ENCODE peak calls at places on chromosomes 6 and 20, in six cellular contexts. G, W, H, M, O and D are unnamed samples.

GRCh38 chr6:116280161-116280959 is 630 bp upstream of the TSPYL1 start:
- DNase-seq in G (no peak), W (peak), H (peak), M (no peak), O (no peak), D (peak)

GRCh38 chr6:162538643-162539064 is 188.9 kb downstream of the PRKN start:
- DNase-seq in G (no peak), W (no peak), H (no peak), M (no peak), O (no peak), D (no peak)

GRCh38 chr6:149508485-149508884 is 23.7 kb upstream of the ZC3H12D start:
- DNase-seq in G (no peak), W (no peak), H (no peak), M (no peak), O (no peak), D (peak)

GRCh38 chr20:62280303-62280702 is 22.5 kb upstream of the ADRM1 start:
- DNase-seq in G (no peak), W (no peak), H (no peak), M (no peak), O (no peak), D (no peak)

GRCh38 chr6:20644667-20645370 is 110.6 kb downstream of the CDKAL1 start:
- DNase-seq in G (no peak), W (peak), H (no peak), M (no peak), O (no peak), D (no peak)

GRCh38 chr6:26056583-26057350 is 30.5 kb upstream of the HFE start:
- DNase-seq in G (no peak), W (peak), H (no peak), M (no peak), O (no peak), D (peak)

GRCh38 chr6:8707956-8708772 is 272.8 kb upstream of the SLC35B3 start:
- DNase-seq in G (peak), W (no peak), H (peak), M (no peak), O (peak), D (peak)

GRCh38 chr20:57795347-57795697 is 85.5 kb upstream of the PMEPA1 start:
- DNase-seq in G (no peak), W (peak), H (no peak), M (no peak), O (no peak), D (no peak)

GRCh38 chr20:22630698-22631097 is 46.3 kb upstream of the FOXA2 start:
- DNase-seq in G (no peak), W (no peak), H (no peak), M (no peak), O (no peak), D (no peak)

GRCh38 chr20:62523473-62524203 is 47.8 kb upstream of the GATA5 start:
- DNase-seq in G (no peak), W (no peak), H (no peak), M (peak), O (no peak), D (peak)

GRCh38 chr6:149129401-149130077 is 188.0 kb upstream of the TAB2 start:
- DNase-seq in G (no peak), W (peak), H (peak), M (no peak), O (no peak), D (no peak)

GRCh38 chr6:163226181-163226835 is 188.2 kb upstream of the QKI start:
- DNase-seq in G (no peak), W (no peak), H (no peak), M (no peak), O (no peak), D (peak)

GRCh38 chr20:13059398-13060136 is 50.8 kb downstream of the SPTLC3 start:
- DNase-seq in G (no peak), W (no peak), H (no peak), M (peak), O (no peak), D (no peak)

GRCh38 chr6:98037571-98037970 is 754.6 kb upstream of the MMS22L start:
- DNase-seq in G (no peak), W (no peak), H (no peak), M (no peak), O (no peak), D (peak)

GRCh38 chr6:98039876-98040605 is 757.0 kb upstream of the MMS22L start:
- DNase-seq in G (no peak), W (peak), H (no peak), M (peak), O (no peak), D (peak)

GRCh38 chr6:98041072-98041471 is 758.1 kb upstream of the MMS22L start:
- DNase-seq in G (no peak), W (no peak), H (no peak), M (no peak), O (no peak), D (peak)

GRCh38 chr6:98041921-98042320 is 758.9 kb upstream of the MMS22L start:
- DNase-seq in G (no peak), W (no peak), H (no peak), M (no peak), O (no peak), D (peak)

DNA sequence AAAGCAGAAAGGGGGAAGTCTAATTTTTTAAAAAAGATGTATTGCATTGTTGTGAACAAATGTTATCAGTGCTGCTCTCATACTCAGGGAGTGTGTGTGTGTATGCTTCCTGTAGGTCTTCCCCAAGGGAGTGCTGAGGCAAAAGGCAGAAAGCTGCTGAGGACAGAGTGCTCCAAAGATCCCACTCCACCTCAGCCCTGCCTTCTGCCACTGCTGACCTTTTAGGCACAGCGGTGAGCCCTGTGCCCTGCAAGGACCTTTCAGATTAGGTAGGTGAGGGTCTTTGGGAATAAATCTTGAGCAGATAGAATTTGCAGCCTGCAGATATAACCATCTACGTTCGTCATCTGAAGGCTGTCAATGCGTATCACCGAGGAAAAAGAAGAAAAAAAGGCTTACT is 756.4 kb upstream of the MMS22L start:
- DNase-seq in G (no peak), W (no peak), H (no peak), M (peak), O (no peak), D (peak)
- H3K9ac ChIP-seq in G (no peak), W (no peak), H (no peak), M (peak), O (peak), D (peak)

DNA sequence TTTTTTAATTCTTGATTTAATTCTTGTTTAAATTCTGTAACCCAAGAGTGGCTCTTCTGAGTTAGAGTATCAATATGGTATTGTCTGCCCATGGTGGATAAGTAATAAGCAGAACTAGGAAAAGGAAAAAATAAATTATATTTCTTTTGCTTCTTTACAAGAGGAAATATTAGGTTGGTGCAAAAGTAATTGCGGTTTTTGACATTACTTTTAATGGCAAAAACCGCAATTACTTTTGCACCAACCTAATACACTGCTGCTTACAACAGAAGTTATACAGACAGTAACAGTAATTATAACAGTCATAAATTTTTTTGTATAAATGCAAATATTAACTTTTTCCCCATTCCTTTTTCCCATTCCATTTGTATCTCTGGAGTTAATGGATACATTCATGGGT is 65.6 kb downstream of the HS3ST5 start:
- DNase-seq in G (no peak), W (no peak), H (no peak), M (no peak), O (no peak), D (no peak)
- H2BK15ac ChIP-seq in G (no peak), W (no peak), H (no peak), M (no peak), O (no peak), D (no peak)

DNA sequence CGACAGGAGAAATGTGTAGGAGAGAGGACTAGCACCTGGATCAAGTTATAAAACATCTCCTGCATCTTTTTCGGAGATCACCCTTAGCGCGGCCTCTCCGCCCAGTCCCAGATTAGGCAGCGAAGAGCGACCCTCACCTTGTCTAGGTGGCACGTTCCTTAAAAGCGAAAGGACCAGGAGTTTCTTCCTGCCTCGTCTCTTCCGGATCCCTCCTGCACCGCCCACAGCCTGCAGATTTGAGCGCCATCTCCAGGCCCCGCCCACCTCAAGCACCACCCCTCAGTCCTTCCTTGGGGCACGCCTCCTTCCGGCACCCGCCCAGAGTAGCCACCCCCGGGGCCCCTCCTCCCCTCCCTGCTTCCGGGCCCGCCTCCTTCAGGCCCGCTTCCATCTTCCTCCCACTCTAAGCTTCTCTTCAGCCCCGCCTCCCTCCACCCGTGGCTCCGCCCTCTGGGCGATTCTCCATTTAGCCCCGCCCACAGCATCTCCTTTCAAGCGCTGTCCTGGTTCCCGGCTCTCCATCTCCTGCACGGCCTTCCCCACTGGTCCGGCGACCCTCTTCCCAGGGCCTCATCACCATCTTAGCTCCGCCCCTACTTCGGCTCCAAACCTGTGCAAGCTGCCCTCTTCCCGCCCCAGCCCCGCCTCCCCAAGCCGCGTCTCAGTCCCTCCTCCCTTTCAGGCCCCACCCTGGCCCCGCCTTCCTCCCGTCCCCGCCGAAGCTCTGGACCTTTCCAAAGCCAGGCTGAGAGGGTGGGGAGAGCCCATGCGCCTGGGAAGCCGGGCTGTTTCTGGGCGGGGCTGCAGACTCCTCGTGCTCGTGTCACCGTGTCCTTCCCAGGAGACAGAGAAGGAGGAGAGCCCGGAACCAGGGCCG is 550 bp upstream of the RALY start:
- DNase-seq in G (peak), W (peak), H (peak), M (peak), O (peak), D (peak)
- H2BK5ac ChIP-seq in G (peak), W (peak), H (peak), M (no peak), O (peak), D (no peak)

DNA sequence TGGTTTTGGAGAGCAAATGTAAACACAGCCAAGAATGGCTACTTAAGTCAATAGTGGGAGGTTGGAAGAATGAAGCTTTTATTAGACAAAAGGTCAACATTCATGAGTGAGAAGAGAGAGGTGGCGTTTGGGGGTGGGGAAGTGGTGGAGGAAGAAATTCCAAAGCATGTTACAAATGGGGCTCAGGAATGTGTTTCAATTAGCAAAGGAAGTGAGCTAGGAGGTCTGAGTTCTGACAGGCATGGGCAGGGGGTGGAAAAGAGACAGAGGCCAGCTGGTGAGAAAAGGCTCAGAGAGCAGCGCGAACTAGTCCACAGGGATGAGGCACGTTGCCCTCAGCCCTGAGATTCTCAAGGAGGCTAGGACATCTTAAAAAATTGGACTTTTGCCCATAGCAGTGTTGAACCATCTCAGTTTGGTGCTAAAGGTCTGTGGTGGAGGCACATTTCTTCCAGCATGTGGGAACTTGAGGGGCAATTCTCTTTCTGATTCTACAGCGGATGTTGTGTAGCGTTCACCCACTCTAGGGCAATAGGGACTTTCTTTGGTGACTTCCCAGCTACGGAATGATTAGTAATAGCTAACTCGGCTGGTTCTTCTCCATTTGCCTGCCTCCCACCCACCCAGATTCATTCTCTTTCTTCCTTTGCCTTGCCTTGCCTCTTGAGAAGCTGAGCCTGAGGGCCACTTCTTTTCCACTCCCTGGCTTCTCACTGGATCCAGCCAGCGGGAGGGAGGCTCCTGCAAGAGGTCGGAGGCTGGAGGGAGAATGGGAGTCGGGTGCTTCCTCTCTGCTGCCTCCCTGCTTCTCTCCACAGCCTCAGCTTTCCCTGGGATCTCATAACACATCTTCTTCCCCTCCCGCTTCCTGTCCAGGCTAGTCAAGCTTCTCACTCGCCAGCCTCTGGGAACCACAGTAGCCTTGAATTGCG is 45.1 kb upstream of the NEDD9 start:
- DNase-seq in G (peak), W (peak), H (peak), M (peak), O (no peak), D (peak)
- H3K9ac ChIP-seq in G (no peak), W (no peak), H (no peak), M (no peak), O (no peak), D (peak)

GRCh38 chr6:132898376-132898775 is 84.0 kb downstream of the RPS12 start:
- DNase-seq in G (no peak), W (no peak), H (no peak), M (no peak), O (no peak), D (no peak)

GRCh38 chr6:132892929-132893771 is 78.8 kb downstream of the RPS12 start:
- DNase-seq in G (no peak), W (peak), H (no peak), M (no peak), O (no peak), D (no peak)

GRCh38 chr6:132888701-132889100 is 74.3 kb downstream of the RPS12 start:
- DNase-seq in G (no peak), W (peak), H (no peak), M (no peak), O (no peak), D (no peak)

DNA sequence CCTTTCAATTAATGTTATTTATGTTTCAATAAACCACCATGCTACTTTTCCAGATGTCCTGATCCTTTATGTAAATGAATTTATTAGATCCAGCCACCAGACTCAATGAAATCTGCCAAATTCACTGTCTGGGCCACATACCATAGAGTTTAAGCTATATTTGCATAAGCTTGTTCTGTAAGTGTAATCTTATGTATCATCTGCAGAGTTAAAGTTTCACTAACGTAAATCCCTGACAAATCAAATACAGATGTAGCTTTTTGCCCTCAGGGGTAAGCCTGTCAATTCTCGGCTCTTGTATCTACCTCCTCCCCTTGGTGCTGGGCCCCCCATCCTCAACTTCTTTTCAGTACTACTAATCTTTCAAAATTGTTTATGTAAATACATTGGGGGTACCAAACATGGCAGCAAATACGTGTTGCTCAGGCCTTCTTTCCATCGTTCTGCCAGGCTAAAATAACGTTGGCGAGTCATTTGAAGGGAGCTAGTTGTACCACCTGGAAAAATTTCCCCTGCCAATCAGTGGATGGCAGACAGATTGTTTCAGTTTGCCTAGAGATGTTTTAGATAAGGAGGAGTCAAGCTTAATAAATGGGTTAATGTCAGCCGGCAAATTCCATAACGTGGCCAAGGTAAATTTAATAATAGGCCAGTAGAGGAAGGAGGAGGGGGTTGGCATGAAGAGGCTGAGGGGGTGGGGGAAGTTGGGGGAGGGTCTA is 79.6 kb downstream of the RPS12 start:
- DNase-seq in G (no peak), W (peak), H (no peak), M (no peak), O (no peak), D (no peak)
- H2BK15ac ChIP-seq in G (no peak), W (no peak), H (no peak), M (no peak), O (no peak), D (no peak)